ENCODE peak calls at places on chromosomes 1 and 21, in six cellular contexts. A is pons; D is progenitor cell of endocrine pancreas; O is epithelial cell of prostate; B is amygdala; S is stimulated activated CD4-positive, alpha-beta T cell treated with anti-CD3 and anti-CD28 coated beads, Interleukin-15, amount 100 ng/mL, for 1 hour. T is an unnamed sample.

GRCh38 chr21:42614811-42615342 is 38.5 kb upstream of the PDE9A start:
- DNase-seq in A (no peak), D (no peak), O (peak), B (no peak), S (no peak), T (peak)

GRCh38 chr1:167412072-167412471 is 106.3 kb downstream of the CD247 start:
- DNase-seq in A (no peak), D (no peak), O (no peak), B (no peak), S (no peak), T (no peak)

GRCh38 chr1:164651378-164651951 is 92.5 kb downstream of the PBX1 start:
- DNase-seq in A (no peak), D (no peak), O (no peak), B (no peak), S (no peak), T (no peak)

GRCh38 chr1:77060000-77060399 is 159.2 kb downstream of the PIGK start:
- DNase-seq in A (no peak), D (no peak), O (peak), B (no peak), S (no peak), T (no peak)

GRCh38 chr1:199226163-199226562 is 587.3 kb downstream of the PTPRC start:
- DNase-seq in A (no peak), D (no peak), O (no peak), B (no peak), S (no peak), T (no peak)

GRCh38 chr1:204220217-204220616 is 6.4 kb upstream of the GOLT1A start:
- DNase-seq in A (no peak), D (no peak), O (no peak), B (no peak), S (no peak), T (no peak)

GRCh38 chr1:240737268-240737667 is 125.3 kb upstream of the GREM2 start:
- DNase-seq in A (no peak), D (no peak), O (no peak), B (no peak), S (no peak), T (no peak)

GRCh38 chr1:43558346-43558841 is 27.7 kb downstream of the PTPRF start:
- DNase-seq in A (no peak), D (no peak), O (no peak), B (peak), S (no peak), T (no peak)

GRCh38 chr1:40373323-40374283 is at the start of gene SMAP2:
- DNase-seq in A (peak), D (peak), O (peak), B (peak), S (peak), T (peak)

GRCh38 chr1:54950361-54951163 is 29.9 kb upstream of the TMEM61 start:
- DNase-seq in A (peak), D (peak), O (no peak), B (peak), S (no peak), T (peak)

GRCh38 chr1:179824265-179824664 is 53.3 kb downstream of the TOR1AIP2 start:
- DNase-seq in A (no peak), D (no peak), O (no peak), B (no peak), S (no peak), T (no peak)

GRCh38 chr1:37272626-37273025 is 201.8 kb upstream of the ZC3H12A start:
- DNase-seq in A (no peak), D (no peak), O (no peak), B (no peak), S (no peak), T (no peak)